ENCODE peak calls at places on chromosome 2, in five cellular contexts. One of them, this sample, is unnamed.

GRCh38 chr2:43323810-43324588 is 97.6 kb upstream of the ZFP36L2 start:
- DNase-seq in neural crest cell: no peak
- DNase-seq in GM10248: no peak
- DNase-seq in progenitor cell of endocrine pancreas: no peak
- DNase-seq in activated T-cell treated with anti-CD3 and anti-CD28 coated beads for 1 hour: no peak
- DNase-seq in this sample: no peak

GRCh38 chr2:224163573-224164307 is 124.7 kb upstream of the SERPINE2 start:
- DNase-seq in neural crest cell: no peak
- DNase-seq in progenitor cell of endocrine pancreas: no peak
- DNase-seq in activated T-cell treated with anti-CD3 and anti-CD28 coated beads for 1 hour: no peak
- DNase-seq in GM10248: no peak
- DNase-seq in this sample: no peak

GRCh38 chr2:26838121-26838906 is 9.6 kb upstream of the DPYSL5 start:
- DNase-seq in neural crest cell: no peak
- DNase-seq in GM10248: no peak
- DNase-seq in activated T-cell treated with anti-CD3 and anti-CD28 coated beads for 1 hour: no peak
- DNase-seq in progenitor cell of endocrine pancreas: no peak
- DNase-seq in this sample: no peak

GRCh38 chr2:177334940-177335543 is 57.5 kb upstream of the AGPS start:
- DNase-seq in activated T-cell treated with anti-CD3 and anti-CD28 coated beads for 1 hour: no peak
- DNase-seq in progenitor cell of endocrine pancreas: no peak
- DNase-seq in GM10248: peak
- DNase-seq in neural crest cell: peak
- DNase-seq in this sample: peak

GRCh38 chr2:6692061-6692460 is 173.6 kb downstream of the CMPK2 start:
- DNase-seq in GM10248: no peak
- DNase-seq in activated T-cell treated with anti-CD3 and anti-CD28 coated beads for 1 hour: no peak
- DNase-seq in progenitor cell of endocrine pancreas: no peak
- DNase-seq in neural crest cell: no peak
- DNase-seq in this sample: no peak

GRCh38 chr2:133586978-133587377 is 18.7 kb upstream of the NCKAP5 start:
- DNase-seq in GM10248: no peak
- DNase-seq in activated T-cell treated with anti-CD3 and anti-CD28 coated beads for 1 hour: no peak
- DNase-seq in progenitor cell of endocrine pancreas: no peak
- DNase-seq in neural crest cell: no peak
- DNase-seq in this sample: no peak

GRCh38 chr2:163951312-163951711 is 215.5 kb upstream of the FIGN start:
- DNase-seq in progenitor cell of endocrine pancreas: no peak
- DNase-seq in GM10248: no peak
- DNase-seq in activated T-cell treated with anti-CD3 and anti-CD28 coated beads for 1 hour: no peak
- DNase-seq in neural crest cell: no peak
- DNase-seq in this sample: no peak

GRCh38 chr2:50956886-50957285 is 75.0 kb downstream of the NRXN1 start:
- DNase-seq in neural crest cell: no peak
- DNase-seq in activated T-cell treated with anti-CD3 and anti-CD28 coated beads for 1 hour: no peak
- DNase-seq in GM10248: no peak
- DNase-seq in progenitor cell of endocrine pancreas: no peak
- DNase-seq in this sample: no peak

GRCh38 chr2:45812039-45812500 is 160.6 kb downstream of the PRKCE start:
- DNase-seq in progenitor cell of endocrine pancreas: no peak
- DNase-seq in activated T-cell treated with anti-CD3 and anti-CD28 coated beads for 1 hour: no peak
- DNase-seq in neural crest cell: no peak
- DNase-seq in GM10248: no peak
- DNase-seq in this sample: no peak

GRCh38 chr2:156319811-156320490 is 12.6 kb downstream of the NR4A2 start:
- DNase-seq in neural crest cell: no peak
- DNase-seq in progenitor cell of endocrine pancreas: no peak
- DNase-seq in activated T-cell treated with anti-CD3 and anti-CD28 coated beads for 1 hour: no peak
- DNase-seq in GM10248: no peak
- DNase-seq in this sample: no peak

GRCh38 chr2:1874101-1874865 is 130.0 kb upstream of the PXDN start:
- DNase-seq in activated T-cell treated with anti-CD3 and anti-CD28 coated beads for 1 hour: no peak
- DNase-seq in neural crest cell: no peak
- DNase-seq in progenitor cell of endocrine pancreas: no peak
- DNase-seq in GM10248: no peak
- DNase-seq in this sample: peak